ENCODE peak calls at places on chromosome 17, in ten cellular contexts. One of them, this sample, is unnamed.

GRCh38 chr17:61251939-61252865 is 147.4 kb upstream of the TBX2 start:
- DNase-seq in AG10803: peak; percentile 97
- DNase-seq in Peyer's patch: peak; percentile 90
- DNase-seq in PC-9: no peak
- DNase-seq in colonic mucosa: peak; percentile 81
- DNase-seq in HCT116: no peak
- DNase-seq in ascending aorta: peak; percentile 90
- DNase-seq in adrenal gland: peak; percentile 96
- DNase-seq in mucosa of descending colon: peak; percentile 80
- DNase-seq in lower leg skin: peak; percentile 80
- DNase-seq in this sample: peak; percentile 98

GRCh38 chr17:70344356-70345060 is 175.2 kb downstream of the KCNJ2 start:
- DNase-seq in AG10803: no peak
- DNase-seq in Peyer's patch: no peak
- DNase-seq in ascending aorta: no peak
- DNase-seq in adrenal gland: no peak
- DNase-seq in PC-9: no peak
- DNase-seq in colonic mucosa: no peak
- DNase-seq in lower leg skin: no peak
- DNase-seq in HCT116: no peak
- DNase-seq in mucosa of descending colon: no peak
- DNase-seq in this sample: no peak

GRCh38 chr17:16377804-16378400 is 3.0 kb upstream of the UBB start:
- DNase-seq in ascending aorta: no peak
- DNase-seq in AG10803: peak; percentile 82
- DNase-seq in Peyer's patch: no peak
- DNase-seq in PC-9: peak; percentile 59
- DNase-seq in colonic mucosa: peak; percentile 47
- DNase-seq in adrenal gland: no peak
- DNase-seq in mucosa of descending colon: no peak
- DNase-seq in HCT116: no peak
- DNase-seq in lower leg skin: peak; percentile 55
- DNase-seq in this sample: no peak

GRCh38 chr17:45646288-45646988 is 137.7 kb upstream of the CRHR1 start:
- DNase-seq in AG10803: no peak
- DNase-seq in HCT116: no peak
- DNase-seq in mucosa of descending colon: no peak
- DNase-seq in ascending aorta: no peak
- DNase-seq in Peyer's patch: peak; percentile 17
- DNase-seq in colonic mucosa: no peak
- DNase-seq in adrenal gland: no peak
- DNase-seq in PC-9: no peak
- DNase-seq in lower leg skin: no peak
- DNase-seq in this sample: no peak

GRCh38 chr17:35183332-35183731 is 10.9 kb downstream of the SLC35G3 start:
- DNase-seq in HCT116: no peak
- DNase-seq in colonic mucosa: no peak
- DNase-seq in mucosa of descending colon: no peak
- DNase-seq in Peyer's patch: no peak
- DNase-seq in ascending aorta: no peak
- DNase-seq in lower leg skin: no peak
- DNase-seq in PC-9: no peak
- DNase-seq in AG10803: no peak
- DNase-seq in adrenal gland: no peak
- DNase-seq in this sample: no peak

GRCh38 chr17:53344778-53345177 is 477.9 kb upstream of the KIF2B start:
- DNase-seq in adrenal gland: no peak
- DNase-seq in Peyer's patch: no peak
- DNase-seq in mucosa of descending colon: no peak
- DNase-seq in HCT116: no peak
- DNase-seq in AG10803: no peak
- DNase-seq in ascending aorta: no peak
- DNase-seq in PC-9: no peak
- DNase-seq in lower leg skin: no peak
- DNase-seq in colonic mucosa: peak; percentile 23
- DNase-seq in this sample: no peak

GRCh38 chr17:76191891-76192290 is 48.4 kb downstream of the RNF157 start:
- DNase-seq in mucosa of descending colon: no peak
- DNase-seq in colonic mucosa: no peak
- DNase-seq in lower leg skin: no peak
- DNase-seq in AG10803: no peak
- DNase-seq in HCT116: no peak
- DNase-seq in Peyer's patch: no peak
- DNase-seq in PC-9: no peak
- DNase-seq in ascending aorta: no peak
- DNase-seq in adrenal gland: no peak
- DNase-seq in this sample: no peak

GRCh38 chr17:13476722-13477121 is 125.0 kb downstream of the HS3ST3A1 start:
- DNase-seq in colonic mucosa: no peak
- DNase-seq in mucosa of descending colon: no peak
- DNase-seq in ascending aorta: no peak
- DNase-seq in Peyer's patch: no peak
- DNase-seq in lower leg skin: no peak
- DNase-seq in HCT116: no peak
- DNase-seq in PC-9: no peak
- DNase-seq in AG10803: peak; percentile 48
- DNase-seq in adrenal gland: no peak
- DNase-seq in this sample: no peak

DNA sequence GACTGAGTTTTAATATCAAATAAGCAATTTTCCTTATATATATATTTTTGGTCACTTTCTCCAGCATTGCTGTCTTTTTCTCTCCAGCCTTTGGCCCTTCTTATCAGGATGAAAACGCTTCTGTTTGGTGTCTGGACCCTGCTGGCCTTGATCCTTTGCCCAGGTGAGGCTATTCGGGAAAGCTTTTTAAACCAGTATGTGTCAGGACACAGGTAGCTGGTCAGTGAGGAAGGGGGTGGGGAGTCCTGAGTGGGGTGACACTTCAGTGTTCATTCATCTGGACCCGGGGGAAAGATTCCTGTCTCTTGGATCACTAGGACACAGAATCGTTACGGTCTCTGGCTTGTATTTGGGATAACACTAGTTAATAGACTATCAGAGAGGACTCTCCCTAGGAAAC is 12.2 kb upstream of the SMARCD2 start:
- DNase-seq in adrenal gland: no peak
- DNase-seq in lower leg skin: no peak
- DNase-seq in Peyer's patch: no peak
- DNase-seq in AG10803: no peak
- DNase-seq in HCT116: no peak
- DNase-seq in colonic mucosa: no peak
- DNase-seq in ascending aorta: no peak
- DNase-seq in mucosa of descending colon: no peak
- DNase-seq in PC-9: no peak
- DNase-seq in this sample: no peak
- H3K4me3 ChIP-seq in adrenal gland: no peak overlapping the region
- H3K4me3 ChIP-seq in lower leg skin: no peak overlapping the region
- H3K4me3 ChIP-seq in Peyer's patch: no peak overlapping the region
- H3K4me3 ChIP-seq in AG10803: no peak overlapping the region
- H3K4me3 ChIP-seq in HCT116: no peak overlapping the region
- H3K4me3 ChIP-seq in colonic mucosa: no peak overlapping the region
- H3K4me3 ChIP-seq in ascending aorta: no peak overlapping the region
- H3K4me3 ChIP-seq in mucosa of descending colon: no peak overlapping the region
- H3K4me3 ChIP-seq in PC-9: no peak overlapping the region
- H3K4me3 ChIP-seq in this sample: no peak overlapping the region

GRCh38 chr17:8801135-8801840 is 2.1 kb upstream of the MFSD6L start:
- DNase-seq in HCT116: no peak
- DNase-seq in mucosa of descending colon: no peak
- DNase-seq in Peyer's patch: no peak
- DNase-seq in ascending aorta: no peak
- DNase-seq in PC-9: no peak
- DNase-seq in AG10803: no peak
- DNase-seq in adrenal gland: no peak
- DNase-seq in lower leg skin: no peak
- DNase-seq in colonic mucosa: peak; percentile 7
- DNase-seq in this sample: no peak

GRCh38 chr17:8800656-8801055 is 1.5 kb upstream of the MFSD6L start:
- DNase-seq in mucosa of descending colon: no peak
- DNase-seq in adrenal gland: no peak
- DNase-seq in ascending aorta: no peak
- DNase-seq in AG10803: no peak
- DNase-seq in lower leg skin: no peak
- DNase-seq in Peyer's patch: no peak
- DNase-seq in HCT116: no peak
- DNase-seq in PC-9: no peak
- DNase-seq in colonic mucosa: no peak
- DNase-seq in this sample: no peak

GRCh38 chr17:8806206-8807069 is 7.3 kb upstream of the MFSD6L start:
- DNase-seq in HCT116: no peak
- DNase-seq in PC-9: no peak
- DNase-seq in adrenal gland: no peak
- DNase-seq in Peyer's patch: peak; percentile 60
- DNase-seq in lower leg skin: peak; percentile 0
- DNase-seq in colonic mucosa: no peak
- DNase-seq in AG10803: no peak
- DNase-seq in mucosa of descending colon: no peak
- DNase-seq in ascending aorta: no peak
- DNase-seq in this sample: no peak

GRCh38 chr17:8807070-8807550 is 7.9 kb upstream of the MFSD6L start:
- DNase-seq in mucosa of descending colon: no peak
- DNase-seq in colonic mucosa: no peak
- DNase-seq in AG10803: no peak
- DNase-seq in adrenal gland: no peak
- DNase-seq in HCT116: no peak
- DNase-seq in PC-9: no peak
- DNase-seq in Peyer's patch: peak; percentile 65
- DNase-seq in lower leg skin: no peak
- DNase-seq in ascending aorta: no peak
- DNase-seq in this sample: no peak

DNA sequence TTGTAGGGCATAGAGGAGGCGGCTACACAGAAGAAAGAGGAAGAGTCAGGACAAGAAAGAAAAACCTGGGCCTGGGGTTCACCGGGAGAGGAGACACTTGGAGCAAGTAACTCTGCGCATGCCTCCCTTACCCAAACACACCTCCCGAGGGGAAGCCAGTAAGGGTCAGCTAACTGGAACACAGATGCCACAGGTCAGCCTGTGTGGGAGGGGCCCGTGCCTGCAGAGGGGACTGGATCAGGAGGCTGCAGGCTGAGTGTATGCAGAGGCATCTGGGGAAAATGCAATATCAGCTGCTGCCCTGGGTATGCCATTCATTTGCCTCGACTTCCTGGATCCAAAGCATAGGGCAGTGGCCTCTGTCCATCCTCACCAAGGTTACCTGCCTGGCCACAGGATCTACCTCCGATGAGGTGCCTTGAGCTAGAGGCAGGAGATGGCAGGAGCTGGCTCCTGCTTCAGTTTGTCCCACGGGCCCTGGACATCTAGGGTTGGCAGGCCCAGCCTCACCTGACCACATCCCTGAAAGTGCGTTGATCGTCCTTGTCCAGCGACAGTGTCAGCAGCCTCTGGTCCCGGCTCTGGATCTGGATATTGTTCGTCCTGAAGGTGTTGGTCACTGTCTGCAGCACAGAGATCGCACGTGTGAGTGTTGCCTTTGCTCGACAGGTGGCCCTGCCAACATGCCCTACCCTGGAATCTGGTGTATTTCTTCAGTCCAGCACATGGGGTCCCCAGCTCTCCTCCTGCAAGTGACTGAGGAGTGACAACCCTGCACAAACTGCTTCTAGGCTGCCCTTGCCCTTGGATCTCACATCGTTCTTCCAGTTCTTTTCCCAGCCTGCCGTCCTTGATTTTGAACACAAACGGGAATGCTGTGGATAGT is 4.6 kb upstream of the MFSD6L start:
- DNase-seq in adrenal gland: no peak
- DNase-seq in PC-9: no peak
- DNase-seq in lower leg skin: no peak
- DNase-seq in Peyer's patch: no peak
- DNase-seq in AG10803: no peak
- DNase-seq in mucosa of descending colon: no peak
- DNase-seq in colonic mucosa: peak; percentile 14
- DNase-seq in HCT116: no peak
- DNase-seq in ascending aorta: no peak
- DNase-seq in this sample: no peak
- TF ChIP-seq CTCF in adrenal gland: no peak
- TF ChIP-seq CTCF in PC-9: no peak
- TF ChIP-seq CTCF in lower leg skin: no peak
- TF ChIP-seq CTCF in Peyer's patch: no peak
- TF ChIP-seq CTCF in AG10803: no peak
- TF ChIP-seq CTCF in mucosa of descending colon: no peak
- TF ChIP-seq CTCF in colonic mucosa: no peak
- TF ChIP-seq CTCF in HCT116: no peak
- TF ChIP-seq CTCF in ascending aorta: no peak
- TF ChIP-seq CTCF in this sample: no peak

DNA sequence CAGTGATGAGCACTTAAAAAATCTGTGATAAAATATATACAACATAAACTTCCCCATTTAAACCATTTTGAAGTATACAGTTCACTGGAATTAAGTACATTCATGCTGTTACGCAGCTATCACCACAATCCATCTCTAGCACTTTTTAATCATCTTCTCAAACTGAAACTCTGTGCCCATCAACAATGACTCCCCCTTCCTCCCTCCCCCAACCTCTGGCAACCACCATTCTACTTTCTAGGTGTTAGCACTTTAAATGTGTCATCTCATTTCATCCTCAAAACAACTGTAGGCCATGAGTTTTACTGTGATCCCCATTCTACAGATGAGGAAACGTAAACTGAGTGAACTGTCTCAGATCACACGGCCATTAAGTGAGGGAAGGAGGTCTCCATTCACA is 13.8 kb upstream of the TMEM98 start:
- DNase-seq in Peyer's patch: no peak
- DNase-seq in adrenal gland: no peak
- DNase-seq in lower leg skin: no peak
- DNase-seq in HCT116: no peak
- DNase-seq in PC-9: no peak
- DNase-seq in ascending aorta: no peak
- DNase-seq in mucosa of descending colon: no peak
- DNase-seq in AG10803: no peak
- DNase-seq in colonic mucosa: no peak
- DNase-seq in this sample: no peak
- H3K4me3 ChIP-seq in Peyer's patch: no peak overlapping the region
- H3K4me3 ChIP-seq in adrenal gland: no peak overlapping the region
- H3K4me3 ChIP-seq in lower leg skin: no peak overlapping the region
- H3K4me3 ChIP-seq in HCT116: no peak overlapping the region
- H3K4me3 ChIP-seq in PC-9: no peak overlapping the region
- H3K4me3 ChIP-seq in ascending aorta: no peak overlapping the region
- H3K4me3 ChIP-seq in mucosa of descending colon: no peak overlapping the region
- H3K4me3 ChIP-seq in AG10803: no peak overlapping the region
- H3K4me3 ChIP-seq in colonic mucosa: no peak overlapping the region
- H3K4me3 ChIP-seq in this sample: no peak overlapping the region

GRCh38 chr17:48053758-48054237 is 5.6 kb downstream of the NFE2L1 start:
- DNase-seq in HCT116: no peak
- DNase-seq in PC-9: no peak
- DNase-seq in colonic mucosa: no peak
- DNase-seq in AG10803: no peak
- DNase-seq in adrenal gland: no peak
- DNase-seq in ascending aorta: no peak
- DNase-seq in Peyer's patch: no peak
- DNase-seq in mucosa of descending colon: no peak
- DNase-seq in lower leg skin: no peak
- DNase-seq in this sample: no peak

GRCh38 chr17:48054238-48055185 is 6.4 kb downstream of the NFE2L1 start:
- DNase-seq in mucosa of descending colon: no peak
- DNase-seq in colonic mucosa: peak; percentile 64
- DNase-seq in lower leg skin: peak; percentile 81
- DNase-seq in HCT116: no peak
- DNase-seq in AG10803: peak; percentile 89
- DNase-seq in Peyer's patch: no peak
- DNase-seq in adrenal gland: peak; percentile 95
- DNase-seq in PC-9: peak; percentile 9
- DNase-seq in ascending aorta: no peak
- DNase-seq in this sample: no peak

GRCh38 chr17:48052956-48053757 is 5.0 kb downstream of the NFE2L1 start:
- DNase-seq in Peyer's patch: peak; percentile 68
- DNase-seq in HCT116: no peak
- DNase-seq in AG10803: no peak
- DNase-seq in ascending aorta: peak; percentile 45
- DNase-seq in lower leg skin: peak; percentile 78
- DNase-seq in adrenal gland: peak; percentile 87
- DNase-seq in colonic mucosa: peak; percentile 48
- DNase-seq in PC-9: peak; percentile 12
- DNase-seq in mucosa of descending colon: peak; percentile 41
- DNase-seq in this sample: no peak

GRCh38 chr17:48051278-48051677 is 3.1 kb downstream of the NFE2L1 start:
- DNase-seq in Peyer's patch: no peak
- DNase-seq in HCT116: no peak
- DNase-seq in mucosa of descending colon: peak; percentile 44
- DNase-seq in PC-9: no peak
- DNase-seq in ascending aorta: no peak
- DNase-seq in adrenal gland: no peak
- DNase-seq in colonic mucosa: no peak
- DNase-seq in AG10803: no peak
- DNase-seq in lower leg skin: no peak
- DNase-seq in this sample: no peak

DNA sequence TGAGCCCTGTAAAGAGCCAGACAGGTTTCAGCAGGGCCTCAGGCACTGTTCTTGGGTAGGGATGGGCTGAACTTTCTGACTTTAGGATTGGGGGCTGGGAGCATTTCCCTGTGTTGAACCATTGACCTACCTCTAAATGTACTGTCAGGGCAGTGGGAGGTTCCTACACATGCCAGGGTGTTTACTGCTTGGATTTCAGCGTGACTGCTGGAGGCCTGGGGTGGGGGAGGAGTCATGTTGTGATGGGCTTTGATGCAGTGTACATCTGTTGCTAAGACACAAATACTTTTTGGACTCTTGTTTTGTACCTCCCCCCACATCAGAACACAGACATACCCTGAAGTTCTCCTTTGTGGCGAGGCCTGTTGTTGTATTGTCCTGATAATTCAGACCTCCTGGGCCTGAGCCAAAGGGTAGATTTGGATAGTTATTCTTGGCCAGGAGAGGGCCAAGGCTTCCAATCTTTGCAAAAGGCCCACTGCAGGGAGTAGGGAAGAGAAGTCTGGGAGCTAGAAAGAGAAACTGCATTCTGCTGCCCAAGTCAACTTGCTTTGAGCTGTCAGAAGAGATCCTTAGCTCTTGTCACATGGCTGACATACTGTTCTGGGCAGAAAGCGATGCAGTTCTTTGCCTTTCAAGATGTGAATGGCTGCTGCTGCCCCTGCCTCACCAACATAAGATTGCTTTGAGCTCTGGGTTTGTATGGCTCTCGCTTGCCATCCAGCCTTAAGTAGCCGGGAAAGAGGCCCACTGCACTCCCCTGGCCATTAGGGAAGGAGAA is 3.7 kb downstream of the NFE2L1 start:
- DNase-seq in ascending aorta: no peak
- DNase-seq in HCT116: no peak
- DNase-seq in adrenal gland: peak; percentile 83
- DNase-seq in Peyer's patch: peak; percentile 65
- DNase-seq in mucosa of descending colon: no peak
- DNase-seq in colonic mucosa: peak; percentile 42
- DNase-seq in AG10803: peak; percentile 92
- DNase-seq in PC-9: peak; percentile 31
- DNase-seq in lower leg skin: peak; percentile 78
- DNase-seq in this sample: no peak
- TF ChIP-seq CTCF in ascending aorta: no peak
- TF ChIP-seq CTCF in HCT116: no peak
- TF ChIP-seq CTCF in adrenal gland: peak; percentile 28
- TF ChIP-seq CTCF in Peyer's patch: no peak
- TF ChIP-seq CTCF in mucosa of descending colon: no peak
- TF ChIP-seq CTCF in colonic mucosa: no peak
- TF ChIP-seq CTCF in AG10803: no peak
- TF ChIP-seq CTCF in PC-9: no peak
- TF ChIP-seq CTCF in lower leg skin: no peak
- TF ChIP-seq CTCF in this sample: no peak

This sample was measured in HFF-Myc.